ENCODE peak calls at places on chromosomes 13 and 19, in seven cellular contexts. One of them, this sample, is unnamed.
A peak's percentile ranks its signal among the peaks of the same experiment; 100 is the strongest.

GRCh38 chr13:29749401-29750177 is 100.8 kb downstream of the UBL3 start:
- DNase-seq in ovary: no peak
- DNase-seq in tibial artery: no peak
- DNase-seq in sigmoid colon: no peak
- DNase-seq in mucosa of descending colon: no peak
- DNase-seq in fibroblast of lung: peak; percentile 27
- DNase-seq in IMR-90: peak; percentile 84
- DNase-seq in this sample: no peak

GRCh38 chr19:30360378-30361106 is 11.6 kb upstream of the ZNF536 start:
- DNase-seq in sigmoid colon: no peak
- DNase-seq in fibroblast of lung: no peak
- DNase-seq in mucosa of descending colon: no peak
- DNase-seq in ovary: no peak
- DNase-seq in tibial artery: no peak
- DNase-seq in IMR-90: no peak
- DNase-seq in this sample: peak; percentile 9

GRCh38 chr13:27617801-27618411 is 2.4 kb downstream of the LNX2 start:
- DNase-seq in sigmoid colon: no peak
- DNase-seq in tibial artery: no peak
- DNase-seq in ovary: no peak
- DNase-seq in IMR-90: no peak
- DNase-seq in mucosa of descending colon: no peak
- DNase-seq in fibroblast of lung: no peak
- DNase-seq in this sample: no peak

GRCh38 chr13:22846551-22846950 is 334.2 kb upstream of the SGCG start:
- DNase-seq in sigmoid colon: no peak
- DNase-seq in ovary: no peak
- DNase-seq in fibroblast of lung: no peak
- DNase-seq in mucosa of descending colon: no peak
- DNase-seq in tibial artery: no peak
- DNase-seq in IMR-90: no peak
- DNase-seq in this sample: no peak

GRCh38 chr13:46992383-46992952 is 95.6 kb upstream of the HTR2A start:
- DNase-seq in tibial artery: no peak
- DNase-seq in sigmoid colon: no peak
- DNase-seq in ovary: no peak
- DNase-seq in IMR-90: no peak
- DNase-seq in mucosa of descending colon: no peak
- DNase-seq in fibroblast of lung: no peak
- DNase-seq in this sample: no peak

GRCh38 chr19:35248310-35249145 is at the start of gene LSR:
- DNase-seq in fibroblast of lung: no peak
- DNase-seq in sigmoid colon: no peak
- DNase-seq in IMR-90: no peak
- DNase-seq in mucosa of descending colon: peak; percentile 93
- DNase-seq in ovary: peak; percentile 46
- DNase-seq in tibial artery: peak; percentile 69
- DNase-seq in this sample: peak; percentile 96

GRCh38 chr13:48223016-48223385 is 10.0 kb upstream of the ITM2B start:
- DNase-seq in mucosa of descending colon: no peak
- DNase-seq in IMR-90: no peak
- DNase-seq in ovary: no peak
- DNase-seq in tibial artery: no peak
- DNase-seq in sigmoid colon: no peak
- DNase-seq in fibroblast of lung: no peak
- DNase-seq in this sample: no peak

GRCh38 chr19:29107831-29108230 is 105.1 kb downstream of the UQCRFS1 start:
- DNase-seq in sigmoid colon: no peak
- DNase-seq in tibial artery: no peak
- DNase-seq in mucosa of descending colon: no peak
- DNase-seq in fibroblast of lung: no peak
- DNase-seq in IMR-90: no peak
- DNase-seq in ovary: peak; percentile 1
- DNase-seq in this sample: no peak

GRCh38 chr13:90201676-90202425 is 1145.6 kb upstream of the MIR17HG start:
- DNase-seq in ovary: no peak
- DNase-seq in IMR-90: no peak
- DNase-seq in mucosa of descending colon: no peak
- DNase-seq in sigmoid colon: no peak
- DNase-seq in fibroblast of lung: no peak
- DNase-seq in tibial artery: no peak
- DNase-seq in this sample: no peak

GRCh38 chr13:53445682-53446081 is 417.1 kb downstream of the OLFM4 start:
- DNase-seq in sigmoid colon: peak; percentile 90
- DNase-seq in tibial artery: no peak
- DNase-seq in mucosa of descending colon: no peak
- DNase-seq in fibroblast of lung: no peak
- DNase-seq in IMR-90: no peak
- DNase-seq in ovary: no peak
- DNase-seq in this sample: no peak

GRCh38 chr19:50239916-50240585 is 36.6 kb downstream of the MYH14 start:
- DNase-seq in IMR-90: no peak
- DNase-seq in fibroblast of lung: no peak
- DNase-seq in sigmoid colon: no peak
- DNase-seq in mucosa of descending colon: no peak
- DNase-seq in ovary: no peak
- DNase-seq in tibial artery: no peak
- DNase-seq in this sample: no peak

GRCh38 chr13:39777527-39778061 is 122.1 kb downstream of the COG6 start:
- DNase-seq in fibroblast of lung: peak; percentile 77
- DNase-seq in tibial artery: no peak
- DNase-seq in mucosa of descending colon: no peak
- DNase-seq in IMR-90: peak; percentile 90
- DNase-seq in ovary: no peak
- DNase-seq in sigmoid colon: no peak
- DNase-seq in this sample: no peak

GRCh38 chr13:29911781-29912478 is 61.5 kb upstream of the UBL3 start:
- DNase-seq in fibroblast of lung: no peak
- DNase-seq in tibial artery: no peak
- DNase-seq in IMR-90: no peak
- DNase-seq in sigmoid colon: no peak
- DNase-seq in mucosa of descending colon: no peak
- DNase-seq in ovary: no peak
- DNase-seq in this sample: no peak

GRCh38 chr19:399370-399769 is 9.6 kb downstream of the C2CD4C start:
- DNase-seq in IMR-90: no peak
- DNase-seq in sigmoid colon: no peak
- DNase-seq in tibial artery: no peak
- DNase-seq in fibroblast of lung: no peak
- DNase-seq in ovary: peak; percentile 11
- DNase-seq in mucosa of descending colon: no peak
- DNase-seq in this sample: no peak

GRCh38 chr19:51511353-51511752 is 9.8 kb upstream of the SIGLEC12 start:
- DNase-seq in fibroblast of lung: no peak
- DNase-seq in sigmoid colon: no peak
- DNase-seq in IMR-90: no peak
- DNase-seq in ovary: no peak
- DNase-seq in mucosa of descending colon: no peak
- DNase-seq in tibial artery: no peak
- DNase-seq in this sample: no peak

GRCh38 chr19:2793577-2793976 is 8.3 kb downstream of the THOP1 start:
- DNase-seq in ovary: no peak
- DNase-seq in mucosa of descending colon: no peak
- DNase-seq in tibial artery: no peak
- DNase-seq in IMR-90: no peak
- DNase-seq in sigmoid colon: no peak
- DNase-seq in fibroblast of lung: no peak
- DNase-seq in this sample: no peak

GRCh38 chr13:40388617-40389016 is 277.8 kb downstream of the FOXO1 start:
- DNase-seq in mucosa of descending colon: peak; percentile 57
- DNase-seq in IMR-90: peak; percentile 3
- DNase-seq in sigmoid colon: peak; percentile 62
- DNase-seq in fibroblast of lung: no peak
- DNase-seq in tibial artery: no peak
- DNase-seq in ovary: no peak
- DNase-seq in this sample: peak; percentile 54

GRCh38 chr13:113209336-113209879 is at the start of gene CUL4A:
- DNase-seq in ovary: peak; percentile 86
- DNase-seq in IMR-90: peak; percentile 60
- DNase-seq in fibroblast of lung: peak; percentile 65
- DNase-seq in mucosa of descending colon: peak; percentile 91
- DNase-seq in tibial artery: peak; percentile 90
- DNase-seq in sigmoid colon: peak; percentile 88
- DNase-seq in this sample: peak; percentile 82

DNA sequence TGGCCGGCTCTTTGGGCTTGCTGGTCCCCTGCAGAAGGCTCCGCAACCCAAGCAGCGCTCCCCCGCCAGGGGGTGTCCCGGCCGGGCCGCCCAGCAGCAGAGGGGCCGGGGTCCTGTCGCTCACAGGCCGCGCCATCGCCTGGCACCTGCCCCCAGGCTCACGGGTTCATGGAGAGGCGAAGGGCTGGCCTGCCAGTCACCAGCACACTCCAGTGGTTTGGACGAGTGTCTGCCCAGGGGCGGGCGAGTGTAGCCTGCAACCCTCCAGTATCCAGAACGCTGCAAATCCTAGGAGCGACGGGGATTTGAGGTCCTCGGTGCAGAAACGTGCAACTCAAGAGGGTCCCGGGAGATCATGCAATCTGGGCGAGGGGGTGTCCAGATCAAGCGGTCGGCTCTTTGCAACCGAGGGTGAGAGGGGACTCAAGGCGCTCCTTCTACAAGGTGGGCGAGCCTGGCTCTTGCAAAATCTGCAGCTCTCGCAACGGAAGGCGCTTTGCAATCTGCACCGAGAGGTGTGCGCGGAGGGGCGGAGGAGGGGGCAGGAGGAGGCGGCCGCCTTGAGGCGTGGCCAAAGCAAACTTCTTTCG is at the start of gene DBP:
- DNase-seq in IMR-90: no peak
- DNase-seq in fibroblast of lung: no peak
- DNase-seq in sigmoid colon: no peak
- DNase-seq in tibial artery: peak; percentile 87
- DNase-seq in ovary: peak; percentile 76
- DNase-seq in mucosa of descending colon: peak; percentile 79
- DNase-seq in this sample: peak; percentile 71
- TF ChIP-seq CTCF in IMR-90: no peak
- TF ChIP-seq CTCF in fibroblast of lung: no peak
- TF ChIP-seq CTCF in sigmoid colon: no peak
- TF ChIP-seq CTCF in tibial artery: peak; percentile 20
- TF ChIP-seq CTCF in ovary: no peak
- TF ChIP-seq CTCF in mucosa of descending colon: no peak
- TF ChIP-seq CTCF in this sample: no peak

DNA sequence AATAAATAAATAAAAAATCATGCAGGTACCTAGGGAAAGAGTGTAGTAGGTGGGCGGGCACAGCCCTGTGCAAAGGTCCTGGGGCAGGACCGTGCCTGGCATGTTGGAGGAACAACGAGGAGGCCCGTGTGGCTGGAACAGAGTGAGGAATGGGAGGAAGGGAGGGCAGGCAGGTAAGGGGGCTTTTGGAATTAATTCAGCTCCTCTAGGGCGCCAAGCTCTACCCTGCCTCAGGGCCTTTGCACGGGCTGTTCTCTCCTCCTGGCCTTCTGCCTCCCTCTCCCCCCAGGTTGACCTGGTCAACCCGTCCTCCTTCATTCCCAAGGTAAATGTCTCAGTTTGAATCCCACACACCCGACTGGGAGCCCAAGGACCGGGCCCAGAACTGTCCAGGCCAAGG is 31.1 kb upstream of the SEMA6B start:
- DNase-seq in sigmoid colon: no peak
- DNase-seq in IMR-90: no peak
- DNase-seq in mucosa of descending colon: no peak
- DNase-seq in ovary: no peak
- DNase-seq in fibroblast of lung: no peak
- DNase-seq in tibial artery: no peak
- DNase-seq in this sample: no peak
- H3K4me1 ChIP-seq in sigmoid colon: no peaks in the 10 kb centered on the region
- H3K4me1 ChIP-seq in IMR-90: no peaks in the 10 kb centered on the region
- H3K4me1 ChIP-seq in mucosa of descending colon: no peaks in the 10 kb centered on the region
- H3K4me1 ChIP-seq in ovary: no peaks in the 10 kb centered on the region
- H3K4me1 ChIP-seq in fibroblast of lung: no peaks in the 10 kb centered on the region
- H3K4me1 ChIP-seq in tibial artery: no peaks in the 10 kb centered on the region
- H3K4me1 ChIP-seq in this sample: no peaks in the 10 kb centered on the region

GRCh38 chr13:98371624-98372023 is 194.6 kb upstream of the RNF113B start:
- DNase-seq in ovary: no peak
- DNase-seq in tibial artery: no peak
- DNase-seq in fibroblast of lung: no peak
- DNase-seq in sigmoid colon: no peak
- DNase-seq in IMR-90: no peak
- DNase-seq in mucosa of descending colon: no peak
- DNase-seq in this sample: no peak

GRCh38 chr13:98377635-98378378 is 199.1 kb downstream of the STK24 start:
- DNase-seq in tibial artery: no peak
- DNase-seq in ovary: no peak
- DNase-seq in mucosa of descending colon: no peak
- DNase-seq in IMR-90: no peak
- DNase-seq in sigmoid colon: no peak
- DNase-seq in fibroblast of lung: no peak
- DNase-seq in this sample: no peak

GRCh38 chr13:98370806-98371553 is 193.9 kb upstream of the RNF113B start:
- DNase-seq in tibial artery: no peak
- DNase-seq in sigmoid colon: peak; percentile 88
- DNase-seq in ovary: peak; percentile 81
- DNase-seq in IMR-90: peak; percentile 97
- DNase-seq in fibroblast of lung: peak; percentile 92
- DNase-seq in mucosa of descending colon: no peak
- DNase-seq in this sample: no peak

GRCh38 chr13:98372886-98373285 is 195.8 kb upstream of the RNF113B start:
- DNase-seq in IMR-90: peak; percentile 87
- DNase-seq in ovary: no peak
- DNase-seq in tibial artery: no peak
- DNase-seq in fibroblast of lung: peak; percentile 60
- DNase-seq in sigmoid colon: no peak
- DNase-seq in mucosa of descending colon: no peak
- DNase-seq in this sample: no peak

DNA sequence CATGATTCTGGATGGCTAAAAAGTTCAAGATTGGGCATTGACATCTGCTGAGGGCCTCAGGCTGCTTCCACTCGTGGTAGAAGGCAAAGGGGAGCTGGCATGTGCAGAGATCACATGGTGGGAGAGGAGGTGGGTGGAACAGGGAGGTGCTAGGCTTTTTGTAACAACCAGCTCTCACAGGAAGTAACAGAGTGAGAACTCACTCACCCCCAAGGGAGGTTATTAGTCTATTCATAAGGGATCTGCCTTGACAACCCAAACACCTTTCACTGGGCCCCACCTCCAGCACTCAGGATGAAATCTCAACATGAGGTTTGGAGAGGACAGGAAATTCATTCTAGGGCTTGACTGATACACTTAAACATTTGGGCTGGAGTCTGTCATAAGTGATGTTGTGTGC is 197.7 kb upstream of the RNF113B start:
- DNase-seq in tibial artery: no peak
- DNase-seq in mucosa of descending colon: no peak
- DNase-seq in sigmoid colon: no peak
- DNase-seq in IMR-90: no peak
- DNase-seq in fibroblast of lung: no peak
- DNase-seq in ovary: no peak
- DNase-seq in this sample: no peak
- H3K9me3 ChIP-seq in tibial artery: peaks cover 5% of the 10 kb centered on the region
- H3K9me3 ChIP-seq in mucosa of descending colon: no peaks in the 10 kb centered on the region
- H3K9me3 ChIP-seq in sigmoid colon: no peaks in the 10 kb centered on the region
- H3K9me3 ChIP-seq in IMR-90: peaks cover 4% of the 10 kb centered on the region
- H3K9me3 ChIP-seq in fibroblast of lung: no peaks in the 10 kb centered on the region
- H3K9me3 ChIP-seq in ovary: no peaks in the 10 kb centered on the region
- H3K9me3 ChIP-seq in this sample: no peaks in the 10 kb centered on the region

DNA sequence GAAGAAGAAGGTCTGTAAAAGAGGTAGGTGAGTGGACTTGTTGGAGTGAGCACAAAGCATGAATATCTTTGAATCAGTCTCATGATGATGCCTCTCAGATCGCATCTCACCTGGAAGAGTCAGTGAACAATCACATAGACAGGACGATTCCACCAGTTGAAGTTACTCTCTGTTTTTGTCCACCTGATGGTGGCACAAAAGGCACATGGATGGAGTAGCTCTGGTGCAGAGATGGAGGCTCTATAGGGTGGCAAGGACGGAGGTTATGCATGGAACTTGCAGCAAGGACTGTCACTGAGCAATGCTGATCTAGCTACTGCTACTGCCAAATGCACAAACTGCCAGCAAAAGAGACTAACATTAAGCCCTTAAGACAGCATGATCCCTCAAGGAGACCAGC is 10.3 kb upstream of the MYCBP2 start:
- DNase-seq in ovary: no peak
- DNase-seq in mucosa of descending colon: no peak
- DNase-seq in fibroblast of lung: no peak
- DNase-seq in tibial artery: no peak
- DNase-seq in IMR-90: no peak
- DNase-seq in sigmoid colon: no peak
- DNase-seq in this sample: no peak
- TF ChIP-seq CTCF in ovary: no peak
- TF ChIP-seq CTCF in mucosa of descending colon: no peak
- TF ChIP-seq CTCF in fibroblast of lung: no peak
- TF ChIP-seq CTCF in tibial artery: no peak
- TF ChIP-seq CTCF in IMR-90: no peak
- TF ChIP-seq CTCF in sigmoid colon: no peak
- TF ChIP-seq CTCF in this sample: peak; percentile 8